ENCODE peak calls at places on chromosomes 1 and 21, in five cellular contexts. V is epithelial cell of proximal tubule, R is mucosa of descending colon, S is PC-3, N is neural progenitor cell. U is an unnamed sample.
A peak's percentile ranks its signal among the peaks of the same experiment; 100 is the strongest.

GRCh38 chr1:109754738-109755137 is 9.0 kb downstream of the EPS8L3 start:
- DNase-seq in N (no peak), R (no peak), S (no peak), V (no peak), U (no peak)

GRCh38 chr21:26405071-26405470 is 168.0 kb downstream of the CYYR1 start:
- DNase-seq in V (no peak), N (no peak), S (peak; percentile 42), R (no peak), U (peak; percentile 54)

GRCh38 chr1:177864530-177865305 is 105.1 kb downstream of the SEC16B start:
- DNase-seq in V (no peak), N (no peak), R (no peak), S (no peak), U (no peak)

GRCh38 chr1:232477728-232478127 is 152.2 kb downstream of the SIPA1L2 start:
- DNase-seq in V (peak; percentile 98), N (peak; percentile 34), R (no peak), S (peak; percentile 99), U (peak; percentile 78)

GRCh38 chr1:175126347-175126746 is 58.7 kb downstream of the TNN start:
- DNase-seq in R (no peak), N (no peak), V (no peak), S (no peak), U (peak; percentile 14)

GRCh38 chr1:228141871-228142615 is 2.0 kb downstream of the GUK1 start:
- DNase-seq in N (no peak), V (no peak), R (peak; percentile 34), S (peak; percentile 71), U (no peak)

GRCh38 chr1:3468236-3469103 is 14.0 kb downstream of the ARHGEF16 start:
- DNase-seq in S (no peak), V (no peak), N (no peak), R (peak; percentile 25), U (no peak)

GRCh38 chr1:213014642-213015041 is 1.0 kb downstream of the ANGEL2 start:
- DNase-seq in S (no peak), V (peak; percentile 12), R (no peak), N (peak; percentile 29), U (peak; percentile 36)

GRCh38 chr21:32331444-32332305 is 33.0 kb downstream of the MRAP start:
- DNase-seq in V (no peak), R (no peak), N (peak; percentile 76), S (no peak), U (no peak)

GRCh38 chr1:47963568-47963973 is 33.6 kb downstream of the TRABD2B start:
- DNase-seq in S (no peak), V (no peak), R (no peak), N (no peak), U (no peak)

GRCh38 chr1:111920221-111921024 is 69.0 kb downstream of the KCND3 start:
- DNase-seq in R (no peak), V (no peak), S (no peak), N (no peak), U (peak; percentile 23)

GRCh38 chr1:23194119-23194984 is 22.9 kb downstream of the HTR1D start:
- DNase-seq in S (peak; percentile 77), R (no peak), V (no peak), N (peak; percentile 45), U (peak; percentile 86)

GRCh38 chr1:62782197-62782886 is 1.6 kb upstream of the ATG4C start:
- DNase-seq in N (no peak), R (no peak), V (no peak), S (peak; percentile 15), U (peak; percentile 85)

GRCh38 chr1:156726549-156727226 is 1.6 kb upstream of the METTL25B start:
- DNase-seq in R (no peak), S (peak; percentile 79), N (peak; percentile 76), V (no peak), U (peak; percentile 74)

GRCh38 chr21:34899302-34899701 is 149.8 kb downstream of the RUNX1 start:
- DNase-seq in R (no peak), S (no peak), N (no peak), V (no peak), U (no peak)

GRCh38 chr21:42223826-42224575 is 5.1 kb downstream of the ABCG1 start:
- DNase-seq in V (no peak), R (no peak), N (no peak), S (no peak), U (no peak)

GRCh38 chr1:57007948-57008347 is 42.1 kb upstream of the C8B start:
- DNase-seq in V (no peak), S (no peak), N (no peak), R (no peak), U (no peak)

GRCh38 chr1:223504741-223505140 is 111.5 kb downstream of the CCDC185 start:
- DNase-seq in S (peak; percentile 97), R (peak; percentile 68), V (peak; percentile 74), N (no peak), U (peak; percentile 81)

GRCh38 chr21:46022551-46023107 is 41.1 kb downstream of the COL6A1 start:
- DNase-seq in S (no peak), N (no peak), R (no peak), V (no peak), U (no peak)

GRCh38 chr21:41666641-41667051 is 100.2 kb downstream of the RIPK4 start:
- DNase-seq in V (no peak), S (no peak), N (no peak), R (no peak), U (no peak)

GRCh38 chr1:170460379-170460778 is 71.6 kb upstream of the GORAB start:
- DNase-seq in S (no peak), V (no peak), N (peak; percentile 11), R (no peak), U (no peak)

GRCh38 chr1:241896670-241896962 is 48.6 kb downstream of the EXO1 start:
- DNase-seq in S (no peak), R (no peak), N (no peak), V (no peak), U (no peak)
- TF ChIP-seq CTCF in S (no peak), R (no peak), N (no peak), V (no peak), U (no peak)

GRCh38 chr1:43550598-43551246 is 20.0 kb downstream of the PTPRF start:
- DNase-seq in N (no peak), S (no peak), R (no peak), V (no peak), U (no peak)

GRCh38 chr1:43548285-43549271 is 17.9 kb downstream of the PTPRF start:
- DNase-seq in S (no peak), N (no peak), R (no peak), V (peak; percentile 40), U (peak; percentile 29)

GRCh38 chr1:43552059-43552742 is 21.5 kb downstream of the PTPRF start:
- DNase-seq in V (no peak), S (no peak), R (no peak), N (no peak), U (no peak)

GRCh38 chr1:43551396-43551888 is 20.8 kb downstream of the PTPRF start:
- DNase-seq in N (no peak), S (no peak), V (no peak), R (no peak), U (no peak)

DNA sequence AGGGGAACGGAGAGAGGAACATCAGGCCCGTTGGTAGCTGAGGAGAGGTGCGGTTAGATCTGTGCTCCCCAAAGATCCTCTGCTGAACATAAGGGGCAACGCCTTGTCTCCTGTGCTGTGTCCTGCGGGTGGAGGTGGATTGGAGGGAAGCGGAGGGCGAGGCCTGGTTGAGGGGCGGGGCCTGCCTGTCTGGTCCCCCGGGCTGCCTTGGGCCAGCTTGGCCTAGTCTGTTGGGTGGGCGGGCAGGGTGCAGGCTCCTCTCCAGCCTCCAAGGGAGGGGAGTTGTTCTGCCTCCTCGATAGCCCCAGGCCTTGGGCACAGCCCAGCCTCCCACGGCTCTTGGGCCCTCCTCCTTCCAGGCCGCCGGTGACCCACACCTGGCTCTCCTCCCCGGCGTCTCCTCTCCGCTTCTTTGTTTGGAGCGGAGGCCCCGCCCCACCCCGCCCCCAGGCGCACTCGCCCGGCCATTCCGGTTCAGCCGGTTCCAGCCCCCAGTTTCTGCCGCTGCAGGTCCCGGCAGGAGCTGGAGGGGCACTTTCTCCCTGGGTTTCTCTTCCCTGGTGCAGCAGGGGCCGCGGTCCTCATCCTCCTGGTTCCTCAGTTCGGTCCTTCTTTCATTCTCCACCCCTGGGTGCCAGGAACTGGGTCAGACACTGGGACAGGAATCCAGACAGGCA is 19.4 kb downstream of the PTPRF start:
- DNase-seq in R (peak; percentile 95), S (peak; percentile 90), V (no peak), N (peak; percentile 91), U (no peak)
- H3K4me3 ChIP-seq in R (no peak overlapping the region), S (peak overlapping the region; percentile 69), V (peak overlapping the region; percentile 48), N (peak overlapping the region; percentile 42), U (no peak overlapping the region)

DNA sequence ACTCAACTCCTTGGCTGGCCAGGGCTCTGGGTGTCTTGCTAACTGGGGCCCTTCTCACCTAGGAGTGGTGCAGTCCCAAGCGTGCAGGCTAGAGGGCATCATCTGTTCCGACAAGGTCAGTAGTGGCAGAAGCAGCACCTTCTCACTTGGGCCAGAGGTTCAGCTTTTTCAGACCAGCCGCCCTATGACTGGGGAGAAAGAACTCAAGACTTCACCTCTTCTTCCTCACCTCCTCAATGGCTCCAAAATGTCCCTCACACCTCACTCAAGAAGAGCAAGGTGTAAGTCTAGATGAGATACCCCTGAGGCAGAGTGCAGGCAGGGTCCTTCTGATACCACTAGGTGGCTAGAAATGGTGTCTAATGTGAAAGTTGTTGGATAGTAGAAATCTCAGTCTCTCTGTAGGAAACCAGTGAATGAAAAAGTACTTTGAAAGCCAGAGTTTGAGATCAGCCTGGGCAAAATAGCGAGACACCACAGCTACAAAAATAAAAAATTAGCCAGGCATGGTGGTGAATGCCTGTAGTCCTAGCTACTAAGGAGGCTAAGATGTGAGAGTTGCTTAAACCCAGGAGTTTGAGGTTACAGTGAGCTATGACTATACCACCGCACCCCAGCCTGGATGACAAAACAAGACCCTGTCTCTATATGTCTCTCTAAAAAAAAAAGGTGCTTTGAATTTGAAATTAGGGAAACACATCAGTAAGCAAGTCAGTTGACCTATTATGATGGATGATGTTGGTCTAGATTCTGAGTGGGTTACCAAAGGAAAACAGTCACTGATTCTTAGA is 8.6 kb upstream of the IL20 start:
- DNase-seq in R (no peak), V (no peak), S (peak; percentile 51), N (no peak), U (no peak)
- TF ChIP-seq CTCF in R (no peak), V (peak; percentile 46), S (peak; percentile 85), N (peak; percentile 32), U (peak; percentile 34)

GRCh38 chr1:184223216-184223615 is 163.6 kb upstream of the C1orf21 start:
- DNase-seq in R (no peak), V (no peak), S (peak; percentile 72), N (no peak), U (no peak)

GRCh38 chr1:184222561-184223157 is 164.2 kb upstream of the C1orf21 start:
- DNase-seq in N (peak; percentile 54), S (peak; percentile 64), V (no peak), R (peak; percentile 52), U (peak; percentile 74)

GRCh38 chr1:184218436-184218835 is 166.9 kb downstream of the TSEN15 start:
- DNase-seq in N (no peak), S (no peak), R (no peak), V (no peak), U (no peak)

GRCh38 chr1:184221087-184221486 is 165.7 kb upstream of the C1orf21 start:
- DNase-seq in V (no peak), N (no peak), R (no peak), S (no peak), U (no peak)

GRCh38 chr1:184219414-184219813 is 167.4 kb upstream of the C1orf21 start:
- DNase-seq in N (no peak), S (no peak), R (no peak), V (no peak), U (peak; percentile 14)
- H3K4me3 ChIP-seq in N (no peak overlapping the region), S (no peak overlapping the region), R (no peak overlapping the region), V (no peak overlapping the region), U (no peak overlapping the region)

GRCh38 chr1:41503507-41504125 is 19.1 kb upstream of the EDN2 start:
- DNase-seq in N (no peak), R (no peak), V (no peak), S (no peak), U (no peak)
- TF ChIP-seq CTCF in N (peak; percentile 18), R (no peak), V (no peak), S (peak; percentile 49), U (peak; percentile 10)

GRCh38 chr1:181044449-181044966 is 10.7 kb downstream of the MR1 start:
- DNase-seq in S (peak; percentile 2), R (peak; percentile 45), N (no peak), V (no peak), U (peak; percentile 15)
- H3K4me3 ChIP-seq in S (no peak overlapping the region), R (no peak overlapping the region), N (no peak overlapping the region), V (no peak overlapping the region), U (no peak overlapping the region)